ENCODE peak calls at places on chromosomes 13 and 19, in eight cellular contexts. One of them, this sample, is unnamed.

GRCh38 chr19:32862173-32862572 is 7.4 kb downstream of the SLC7A9 start:
- DNase-seq in stomach: no peak
- DNase-seq in body of pancreas: no peak
- DNase-seq in mammary epithelial cell: no peak
- DNase-seq in A549: no peak
- DNase-seq in BJ: no peak
- DNase-seq in AG10803: no peak
- DNase-seq in transverse colon: no peak
- DNase-seq in this sample: no peak

GRCh38 chr13:25738342-25738771 is 313.5 kb downstream of the SHISA2 start:
- DNase-seq in stomach: peak
- DNase-seq in A549: no peak
- DNase-seq in AG10803: peak
- DNase-seq in body of pancreas: no peak
- DNase-seq in transverse colon: no peak
- DNase-seq in mammary epithelial cell: peak
- DNase-seq in BJ: no peak
- DNase-seq in this sample: peak

GRCh38 chr19:927707-928401 is 2.0 kb downstream of the ARID3A start:
- DNase-seq in mammary epithelial cell: no peak
- DNase-seq in transverse colon: no peak
- DNase-seq in stomach: no peak
- DNase-seq in AG10803: no peak
- DNase-seq in BJ: no peak
- DNase-seq in body of pancreas: no peak
- DNase-seq in A549: no peak
- DNase-seq in this sample: no peak

GRCh38 chr13:25860862-25861261 is 191.0 kb downstream of the SHISA2 start:
- DNase-seq in stomach: no peak
- DNase-seq in mammary epithelial cell: peak
- DNase-seq in A549: no peak
- DNase-seq in transverse colon: no peak
- DNase-seq in AG10803: peak
- DNase-seq in body of pancreas: no peak
- DNase-seq in BJ: no peak
- DNase-seq in this sample: peak

GRCh38 chr19:9342610-9343304 is 18.8 kb downstream of the ZNF559 start:
- DNase-seq in transverse colon: no peak
- DNase-seq in mammary epithelial cell: no peak
- DNase-seq in A549: no peak
- DNase-seq in body of pancreas: no peak
- DNase-seq in AG10803: no peak
- DNase-seq in BJ: no peak
- DNase-seq in stomach: no peak
- DNase-seq in this sample: peak

GRCh38 chr19:58570770-58571574 is 2.2 kb downstream of the MZF1 start:
- DNase-seq in A549: no peak
- DNase-seq in BJ: no peak
- DNase-seq in AG10803: no peak
- DNase-seq in transverse colon: peak
- DNase-seq in body of pancreas: peak
- DNase-seq in stomach: no peak
- DNase-seq in mammary epithelial cell: no peak
- DNase-seq in this sample: no peak

GRCh38 chr13:85313761-85314503 is 485.3 kb downstream of the SLITRK6 start:
- DNase-seq in AG10803: peak
- DNase-seq in mammary epithelial cell: peak
- DNase-seq in A549: peak
- DNase-seq in body of pancreas: no peak
- DNase-seq in stomach: no peak
- DNase-seq in BJ: peak
- DNase-seq in transverse colon: no peak
- DNase-seq in this sample: peak

GRCh38 chr13:28117689-28118377 is 17.5 kb upstream of the FLT3 start:
- DNase-seq in stomach: peak
- DNase-seq in A549: no peak
- DNase-seq in AG10803: no peak
- DNase-seq in BJ: no peak
- DNase-seq in mammary epithelial cell: no peak
- DNase-seq in transverse colon: peak
- DNase-seq in body of pancreas: peak
- DNase-seq in this sample: no peak

GRCh38 chr13:24215732-24216131 is 55.2 kb downstream of the SPATA13 start:
- DNase-seq in body of pancreas: peak
- DNase-seq in stomach: peak
- DNase-seq in AG10803: peak
- DNase-seq in mammary epithelial cell: no peak
- DNase-seq in transverse colon: no peak
- DNase-seq in BJ: no peak
- DNase-seq in A549: no peak
- DNase-seq in this sample: peak

GRCh38 chr19:18895038-18895827 is 725 bp downstream of the CERS1 start:
- DNase-seq in AG10803: peak
- DNase-seq in BJ: no peak
- DNase-seq in body of pancreas: no peak
- DNase-seq in transverse colon: peak
- DNase-seq in mammary epithelial cell: peak
- DNase-seq in A549: peak
- DNase-seq in stomach: no peak
- DNase-seq in this sample: peak

GRCh38 chr13:57557979-57558529 is 73.5 kb upstream of the PCDH17 start:
- DNase-seq in BJ: no peak
- DNase-seq in stomach: no peak
- DNase-seq in mammary epithelial cell: no peak
- DNase-seq in AG10803: no peak
- DNase-seq in transverse colon: no peak
- DNase-seq in A549: no peak
- DNase-seq in body of pancreas: no peak
- DNase-seq in this sample: peak

GRCh38 chr13:72456486-72456885 is 270.9 kb downstream of the MZT1 start:
- DNase-seq in BJ: no peak
- DNase-seq in body of pancreas: no peak
- DNase-seq in transverse colon: no peak
- DNase-seq in AG10803: no peak
- DNase-seq in stomach: no peak
- DNase-seq in mammary epithelial cell: no peak
- DNase-seq in A549: no peak
- DNase-seq in this sample: no peak

GRCh38 chr13:21676611-21677021 is 5.7 kb downstream of the FGF9 start:
- DNase-seq in stomach: peak
- DNase-seq in transverse colon: peak
- DNase-seq in BJ: no peak
- DNase-seq in body of pancreas: peak
- DNase-seq in AG10803: no peak
- DNase-seq in A549: no peak
- DNase-seq in mammary epithelial cell: no peak
- DNase-seq in this sample: no peak

GRCh38 chr13:52809310-52809769 is 39.1 kb downstream of the PCDH8 start:
- DNase-seq in AG10803: peak
- DNase-seq in BJ: no peak
- DNase-seq in body of pancreas: peak
- DNase-seq in mammary epithelial cell: peak
- DNase-seq in stomach: peak
- DNase-seq in transverse colon: peak
- DNase-seq in A549: peak
- DNase-seq in this sample: peak

GRCh38 chr13:24997367-24997967 is 98.5 kb upstream of the PABPC3 start:
- DNase-seq in transverse colon: no peak
- DNase-seq in mammary epithelial cell: no peak
- DNase-seq in A549: peak
- DNase-seq in body of pancreas: no peak
- DNase-seq in stomach: no peak
- DNase-seq in BJ: no peak
- DNase-seq in AG10803: peak
- DNase-seq in this sample: peak

DNA sequence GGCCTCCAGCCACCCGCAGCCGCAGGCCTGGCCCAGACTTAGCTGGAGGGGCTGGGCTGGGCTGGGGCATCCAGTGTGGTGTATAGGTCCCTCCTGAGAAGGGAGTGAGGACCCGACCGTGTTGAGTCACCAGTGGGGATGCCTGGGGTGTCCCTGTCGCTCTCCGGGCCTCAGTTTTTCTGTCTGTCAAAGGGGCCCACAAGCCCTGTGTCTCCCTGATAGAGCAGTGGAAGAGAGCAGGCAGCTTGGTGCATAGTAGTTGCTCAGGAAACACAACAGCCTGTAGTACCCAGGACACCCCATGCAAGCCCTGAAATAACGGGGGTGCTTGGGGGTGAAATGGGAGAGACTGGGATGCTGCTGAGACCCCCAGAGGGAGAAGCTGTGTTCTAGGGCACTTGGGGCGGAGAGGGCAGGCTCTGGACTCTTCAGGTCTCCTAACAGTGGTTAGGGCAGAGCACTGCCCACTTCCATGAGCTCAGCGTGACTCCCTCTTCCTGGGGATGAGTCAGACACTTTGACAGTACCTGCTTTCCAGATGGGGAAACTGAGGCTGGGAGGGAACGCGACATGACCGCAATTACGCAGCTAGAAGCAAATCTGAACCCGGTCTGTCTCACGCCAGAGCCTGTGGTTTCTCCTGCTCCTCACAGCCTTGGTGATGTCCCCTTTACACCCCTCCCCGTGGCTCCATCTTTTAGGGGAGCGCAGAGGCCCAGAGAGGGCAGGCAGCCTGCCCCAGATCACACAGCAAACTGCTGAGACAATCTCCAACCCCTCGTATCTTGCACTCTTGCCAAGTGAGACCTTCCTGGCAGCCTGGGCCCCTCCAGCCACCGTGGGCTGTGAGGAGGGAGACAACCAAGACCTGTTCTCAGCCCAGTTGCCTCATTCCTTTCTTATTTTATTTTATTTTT is 692 bp downstream of the SULT2B1 start:
- DNase-seq in stomach: no peak
- DNase-seq in AG10803: no peak
- DNase-seq in BJ: no peak
- DNase-seq in transverse colon: no peak
- DNase-seq in mammary epithelial cell: peak
- DNase-seq in body of pancreas: no peak
- DNase-seq in A549: no peak
- DNase-seq in this sample: no peak
- H3K4me3 ChIP-seq in stomach: no peak
- H3K4me3 ChIP-seq in AG10803: no peak
- H3K4me3 ChIP-seq in BJ: no peak
- H3K4me3 ChIP-seq in transverse colon: no peak
- H3K4me3 ChIP-seq in mammary epithelial cell: no peak
- H3K4me3 ChIP-seq in body of pancreas: no peak
- H3K4me3 ChIP-seq in A549: peak
- H3K4me3 ChIP-seq in this sample: no peak

DNA sequence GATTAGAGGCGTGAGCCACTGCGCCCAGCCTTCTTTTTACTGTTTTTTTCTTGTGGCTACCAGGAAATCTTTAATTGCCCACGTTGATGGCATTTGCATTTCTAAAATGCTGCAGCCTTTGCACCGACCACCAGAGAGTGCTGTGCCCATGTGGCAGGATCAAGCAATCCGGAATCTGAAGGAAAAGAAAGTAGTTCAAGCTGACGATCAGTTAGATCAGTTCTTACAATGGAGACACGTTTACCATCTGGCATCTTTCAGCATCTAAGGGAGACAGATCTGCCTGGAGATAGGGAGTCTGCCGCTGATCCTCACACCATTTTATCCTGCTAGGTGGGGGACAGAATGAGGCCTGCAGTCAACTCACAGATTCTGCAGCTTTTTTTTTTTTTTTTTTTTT is 19.9 kb downstream of the TINCR start:
- DNase-seq in mammary epithelial cell: peak
- DNase-seq in AG10803: peak
- DNase-seq in A549: peak
- DNase-seq in transverse colon: peak
- DNase-seq in stomach: peak
- DNase-seq in body of pancreas: no peak
- DNase-seq in BJ: peak
- DNase-seq in this sample: peak
- TF ChIP-seq CTCF in mammary epithelial cell: peak
- TF ChIP-seq CTCF in AG10803: peak
- TF ChIP-seq CTCF in A549: peak
- TF ChIP-seq CTCF in transverse colon: peak
- TF ChIP-seq CTCF in stomach: no peak
- TF ChIP-seq CTCF in body of pancreas: peak
- TF ChIP-seq CTCF in BJ: peak
- TF ChIP-seq CTCF in this sample: peak

GRCh38 chr13:79389031-79389430 is 17.0 kb downstream of the RBM26 start:
- DNase-seq in AG10803: no peak
- DNase-seq in transverse colon: no peak
- DNase-seq in A549: no peak
- DNase-seq in BJ: no peak
- DNase-seq in body of pancreas: no peak
- DNase-seq in stomach: no peak
- DNase-seq in mammary epithelial cell: no peak
- DNase-seq in this sample: no peak

GRCh38 chr13:79395881-79396280 is 10.2 kb downstream of the RBM26 start:
- DNase-seq in AG10803: no peak
- DNase-seq in A549: no peak
- DNase-seq in stomach: no peak
- DNase-seq in body of pancreas: no peak
- DNase-seq in BJ: no peak
- DNase-seq in transverse colon: no peak
- DNase-seq in mammary epithelial cell: no peak
- DNase-seq in this sample: no peak

GRCh38 chr13:79398169-79398568 is 7.9 kb downstream of the RBM26 start:
- DNase-seq in BJ: no peak
- DNase-seq in transverse colon: no peak
- DNase-seq in stomach: no peak
- DNase-seq in AG10803: no peak
- DNase-seq in mammary epithelial cell: no peak
- DNase-seq in A549: no peak
- DNase-seq in body of pancreas: no peak
- DNase-seq in this sample: no peak

GRCh38 chr13:79392882-79393563 is 13.0 kb downstream of the RBM26 start:
- DNase-seq in AG10803: peak
- DNase-seq in body of pancreas: no peak
- DNase-seq in mammary epithelial cell: peak
- DNase-seq in BJ: no peak
- DNase-seq in stomach: no peak
- DNase-seq in A549: no peak
- DNase-seq in transverse colon: no peak
- DNase-seq in this sample: peak

GRCh38 chr13:79393564-79394249 is 12.3 kb downstream of the RBM26 start:
- DNase-seq in BJ: no peak
- DNase-seq in A549: no peak
- DNase-seq in body of pancreas: no peak
- DNase-seq in stomach: peak
- DNase-seq in mammary epithelial cell: no peak
- DNase-seq in transverse colon: peak
- DNase-seq in AG10803: no peak
- DNase-seq in this sample: no peak
- H3K4me3 ChIP-seq in BJ: no peak
- H3K4me3 ChIP-seq in A549: no peak
- H3K4me3 ChIP-seq in body of pancreas: no peak
- H3K4me3 ChIP-seq in stomach: peak
- H3K4me3 ChIP-seq in mammary epithelial cell: no peak
- H3K4me3 ChIP-seq in transverse colon: no peak
- H3K4me3 ChIP-seq in AG10803: no peak
- H3K4me3 ChIP-seq in this sample: no peak

DNA sequence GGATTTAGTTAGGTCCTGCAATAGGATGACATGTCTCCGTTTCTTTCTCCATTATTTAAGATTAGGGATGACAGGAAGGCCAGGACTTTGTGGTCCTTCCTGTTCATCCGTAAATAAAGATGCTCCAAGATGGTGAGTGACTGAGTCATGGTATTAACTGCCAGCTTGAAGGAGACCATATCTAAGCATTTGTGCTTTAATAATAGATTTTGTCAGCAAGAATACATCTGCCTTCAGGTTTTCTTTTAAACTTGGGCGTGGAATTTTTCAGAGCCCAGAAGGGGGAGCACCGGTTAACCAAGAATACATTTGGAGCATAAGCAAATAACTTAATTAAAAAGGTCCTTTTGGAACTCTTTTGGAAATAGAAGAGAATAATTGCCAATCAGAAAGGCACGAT is 68.2 kb downstream of the ARHGAP35 start:
- DNase-seq in mammary epithelial cell: no peak
- DNase-seq in BJ: no peak
- DNase-seq in AG10803: peak
- DNase-seq in A549: no peak
- DNase-seq in stomach: no peak
- DNase-seq in transverse colon: no peak
- DNase-seq in body of pancreas: no peak
- DNase-seq in this sample: no peak
- TF ChIP-seq CTCF in mammary epithelial cell: no peak
- TF ChIP-seq CTCF in BJ: peak
- TF ChIP-seq CTCF in AG10803: peak
- TF ChIP-seq CTCF in A549: peak
- TF ChIP-seq CTCF in stomach: no peak
- TF ChIP-seq CTCF in transverse colon: no peak
- TF ChIP-seq CTCF in body of pancreas: no peak
- TF ChIP-seq CTCF in this sample: peak